ENCODE peak calls at places on chromosome 22, in six cellular contexts. H, N, O, K, L and D are unnamed samples.

GRCh38 chr22:38414009-38414395 is 41.0 kb downstream of the KCNJ4 start:
- DNase-seq in K (no peak), O (no peak), H (no peak), N (no peak), L (peak), D (no peak)

GRCh38 chr22:46632646-46633249 is 12.6 kb downstream of the GRAMD4 start:
- DNase-seq in L (peak), O (no peak), H (no peak), N (no peak), K (no peak), D (no peak)

GRCh38 chr22:31230871-31231621 is 18.9 kb downstream of the LIMK2 start:
- DNase-seq in O (peak), L (no peak), K (peak), H (peak), N (no peak), D (no peak)

GRCh38 chr22:31177420-31178162 is 17.6 kb downstream of the RNF185 start:
- DNase-seq in N (no peak), O (peak), K (peak), H (peak), L (no peak), D (no peak)

GRCh38 chr22:42162728-42163489 is 32.3 kb upstream of the CYP2D6 start:
- DNase-seq in L (no peak), K (no peak), H (no peak), O (no peak), N (no peak), D (peak)

GRCh38 chr22:46072981-46073682 is 77.2 kb upstream of the PPARA start:
- DNase-seq in N (peak), O (no peak), K (no peak), H (no peak), L (no peak), D (no peak)

GRCh38 chr22:40588726-40589125 is 47.8 kb downstream of the MRTFA start:
- DNase-seq in H (peak), O (peak), K (no peak), L (no peak), N (no peak), D (no peak)

GRCh38 chr22:46574438-46574992 is 37.1 kb upstream of the CELSR1 start:
- DNase-seq in L (no peak), H (no peak), O (no peak), N (peak), K (no peak), D (no peak)

GRCh38 chr22:37818397-37819099 is 4.6 kb upstream of the GALR3 start:
- DNase-seq in K (peak), H (peak), N (peak), L (peak), O (no peak), D (peak)

GRCh38 chr22:34623580-34623979 is 442.4 kb upstream of the ISX start:
- DNase-seq in N (no peak), H (no peak), L (no peak), O (no peak), K (no peak), D (no peak)

GRCh38 chr22:39039306-39040126 is 1.1 kb upstream of the APOBEC3F start:
- DNase-seq in K (no peak), L (no peak), H (no peak), O (no peak), N (no peak), D (no peak)

GRCh38 chr22:39214383-39215069 is 30.3 kb downstream of the PDGFB start:
- DNase-seq in O (no peak), N (no peak), K (peak), L (no peak), H (no peak), D (no peak)

GRCh38 chr22:46864314-46865051 is 102.0 kb downstream of the TBC1D22A start:
- DNase-seq in K (no peak), O (no peak), N (no peak), L (peak), H (no peak), D (no peak)

GRCh38 chr22:37457093-37457893 is 28.9 kb downstream of the MFNG start:
- DNase-seq in O (peak), L (peak), K (peak), H (peak), N (peak), D (peak)

GRCh38 chr22:43435851-43436535 is 24.2 kb downstream of the MPPED1 start:
- DNase-seq in O (no peak), H (no peak), K (no peak), N (no peak), L (peak), D (peak)

GRCh38 chr22:39423976-39424375 is 24.4 kb downstream of the TAB1 start:
- DNase-seq in H (no peak), N (no peak), L (no peak), K (no peak), O (no peak), D (no peak)

GRCh38 chr22:41758231-41758630 is 42.2 kb upstream of the CCDC134 start:
- DNase-seq in H (no peak), O (no peak), K (no peak), L (no peak), N (no peak), D (no peak)

GRCh38 chr22:47190957-47191323 is 428.5 kb downstream of the TBC1D22A start:
- DNase-seq in L (no peak), N (no peak), K (no peak), H (no peak), O (no peak), D (no peak)

GRCh38 chr22:43562843-43563242 is 151.0 kb downstream of the MPPED1 start:
- DNase-seq in H (no peak), L (no peak), O (no peak), N (no peak), K (no peak), D (no peak)

GRCh38 chr22:28952857-28953256 is 69.5 kb downstream of the ZNRF3 start:
- DNase-seq in L (no peak), O (peak), K (peak), N (no peak), H (peak), D (no peak)

GRCh38 chr22:33873186-33873585 is 47.1 kb downstream of the LARGE1 start:
- DNase-seq in O (peak), K (no peak), H (peak), L (no peak), N (peak), D (no peak)

GRCh38 chr22:24146190-24146616 is 35.1 kb upstream of the SUSD2 start:
- DNase-seq in N (peak), K (peak), L (no peak), H (peak), O (peak), D (peak)
- H3K4me3 ChIP-seq in N (no peak), K (no peak), L (no peak), H (peak), O (peak), D (peak)

DNA sequence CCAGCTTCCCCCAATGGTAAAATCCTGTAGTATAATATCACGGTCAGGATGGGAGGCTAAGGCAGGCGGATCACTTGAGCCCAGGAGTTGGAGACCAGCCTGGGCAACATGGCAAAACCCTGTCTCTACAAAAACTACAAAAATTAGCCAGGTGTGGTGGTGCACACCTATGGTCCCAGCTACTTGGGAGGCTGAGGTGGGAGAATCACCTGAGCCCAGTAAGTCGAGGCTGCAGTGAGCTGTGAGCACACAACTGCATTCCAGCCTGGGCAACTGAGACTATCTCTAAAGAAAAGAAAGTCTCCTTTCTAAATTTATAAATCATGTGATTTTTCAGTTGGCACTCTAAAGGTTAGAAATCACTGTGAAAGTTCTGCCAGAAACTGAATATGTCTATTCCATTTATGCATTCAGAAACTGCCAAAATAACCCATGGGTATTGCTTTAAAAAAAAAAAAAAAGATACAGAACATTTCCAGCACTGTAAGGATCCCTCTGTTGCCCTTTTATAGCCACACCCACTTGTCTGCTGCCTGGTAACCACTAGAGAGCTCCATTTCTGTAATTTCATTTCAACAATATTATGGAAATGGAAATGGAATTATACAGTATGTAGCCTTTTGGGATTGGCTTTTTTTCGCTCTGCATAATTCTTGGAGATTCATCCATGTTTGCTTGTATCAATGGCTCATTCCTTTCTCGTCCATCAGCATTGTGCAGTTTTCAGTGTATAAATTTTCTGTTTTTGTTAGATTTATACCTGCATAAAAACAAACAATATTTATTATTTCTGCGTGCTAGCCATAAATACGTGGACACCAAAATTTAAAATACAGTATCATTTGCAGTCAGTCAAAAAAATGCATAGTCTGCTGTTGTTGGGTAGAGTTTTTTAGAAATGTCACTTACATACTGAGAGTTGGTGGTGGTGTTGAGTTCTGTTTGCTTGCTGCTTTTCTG is 9.4 kb downstream of the CDC45 start:
- DNase-seq in L (no peak), N (no peak), O (peak), H (peak), K (no peak), D (no peak)
- TF ChIP-seq CTCF in L (peak), N (no peak), O (peak), H (peak), K (peak), D (no peak)

DNA sequence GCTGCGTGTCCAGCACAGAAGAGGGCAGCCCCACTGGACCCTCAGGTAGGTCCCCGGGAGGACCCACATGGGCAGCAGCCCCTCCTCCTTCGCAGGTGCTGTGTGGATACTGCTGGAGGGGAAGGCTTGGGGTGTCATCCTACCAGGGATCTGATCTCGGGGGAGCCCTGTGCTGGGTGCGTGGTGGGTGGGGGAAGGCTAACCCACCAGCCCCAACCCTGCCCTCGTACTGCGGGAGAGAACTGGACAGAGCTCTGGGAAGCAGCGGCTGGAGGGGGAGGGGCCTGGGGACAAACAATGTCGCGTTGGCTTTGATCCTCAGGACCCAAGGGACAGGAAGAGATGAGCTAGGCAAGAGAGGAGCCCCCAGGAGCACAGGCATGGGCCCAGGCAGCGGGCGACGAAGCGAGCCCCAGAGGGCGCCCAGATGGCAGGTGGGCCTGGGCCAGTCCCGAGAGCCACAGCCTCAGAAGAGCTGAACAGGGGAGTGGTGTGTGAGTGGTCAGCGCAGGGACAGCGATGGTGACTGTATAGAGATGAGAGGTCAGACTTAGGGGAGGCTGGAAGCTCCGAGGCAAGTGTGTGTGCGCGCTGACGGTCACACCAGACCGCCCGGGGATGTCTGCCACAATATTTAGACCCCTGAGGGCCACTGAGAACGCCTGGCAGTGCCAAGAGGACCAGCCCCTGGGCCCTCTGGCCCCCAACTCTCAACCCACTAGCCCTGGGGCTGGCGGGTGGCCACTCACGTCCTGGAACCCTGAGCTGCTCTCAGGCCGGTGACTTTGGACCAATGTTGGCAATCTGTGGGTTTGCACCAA is 1.4 kb upstream of the PIM3 start:
- DNase-seq in H (no peak), K (no peak), O (no peak), N (peak), L (peak), D (no peak)
- H3K4me3 ChIP-seq in H (peak), K (peak), O (peak), N (no peak), L (peak), D (peak)

GRCh38 chr22:22768885-22769284 is 118.7 kb upstream of the IGLL5 start:
- DNase-seq in L (no peak), N (no peak), O (no peak), H (no peak), K (no peak), D (no peak)

GRCh38 chr22:22769434-22770279 is 118.0 kb upstream of the IGLL5 start:
- DNase-seq in N (no peak), K (no peak), L (no peak), O (no peak), H (no peak), D (no peak)

GRCh38 chr22:22770881-22771280 is 116.7 kb upstream of the IGLL5 start:
- DNase-seq in K (no peak), H (no peak), N (no peak), L (no peak), O (no peak), D (no peak)

GRCh38 chr22:22771696-22772377 is 115.8 kb upstream of the IGLL5 start:
- DNase-seq in L (no peak), N (no peak), K (no peak), H (no peak), O (no peak), D (no peak)

GRCh38 chr22:22770280-22770871 is 117.2 kb upstream of the IGLL5 start:
- DNase-seq in K (peak), N (no peak), H (peak), L (peak), O (no peak), D (no peak)
- TF ChIP-seq CTCF in K (peak), N (peak), H (peak), L (peak), O (peak), D (no peak)

GRCh38 chr22:50190182-50190951 is 4.7 kb downstream of the TRABD start:
- DNase-seq in N (peak), O (peak), L (peak), H (peak), K (peak), D (peak)
- H3K4me3 ChIP-seq in N (peak), O (peak), L (peak), H (peak), K (peak), D (peak)

GRCh38 chr22:27150530-27150909 is 493.1 kb downstream of the MIAT start:
- DNase-seq in O (peak), H (peak), L (no peak), K (no peak), N (no peak), D (no peak)
- TF ChIP-seq CTCF in O (peak), H (no peak), L (no peak), K (no peak), N (no peak), D (no peak)

DNA sequence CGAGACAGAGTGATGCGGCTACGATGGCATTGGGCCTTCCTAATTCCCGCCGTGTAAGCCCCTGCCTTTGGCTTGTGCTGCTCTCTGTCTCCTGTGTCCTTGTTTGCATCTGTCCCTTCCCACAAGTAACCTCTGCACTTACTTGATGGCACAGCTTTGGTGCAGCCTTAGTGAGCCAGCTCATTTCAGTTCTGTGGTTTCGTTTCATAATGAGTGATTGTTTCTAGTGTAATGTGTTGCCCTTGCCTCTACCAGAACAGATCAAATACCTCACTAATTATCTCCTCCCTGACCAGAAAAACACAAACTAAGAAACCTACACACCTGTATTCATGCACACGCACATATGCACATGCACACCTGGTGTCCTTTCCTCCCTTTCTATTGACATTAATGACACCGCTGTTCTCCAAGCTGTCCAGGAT is 58.8 kb downstream of the GRK3 start:
- DNase-seq in H (no peak), K (no peak), N (no peak), O (no peak), L (no peak), D (no peak)
- H3K4me3 ChIP-seq in H (no peak), K (no peak), N (no peak), O (no peak), L (no peak), D (no peak)

GRCh38 chr22:20567993-20568417 is 60.6 kb downstream of the MED15 start:
- DNase-seq in N (peak), O (peak), H (peak), K (peak), L (no peak), D (no peak)
- TF ChIP-seq CTCF in N (no peak), O (peak), H (peak), K (peak), L (no peak), D (no peak)

GRCh38 chr22:36279219-36279666 is 26.3 kb downstream of the APOL1 start:
- DNase-seq in O (no peak), K (no peak), N (no peak), L (no peak), H (no peak), D (no peak)
- H3K4me3 ChIP-seq in O (no peak), K (no peak), N (no peak), L (no peak), H (no peak), D (no peak)

GRCh38 chr22:30047364-30047738 is 32.9 kb upstream of the HORMAD2 start:
- DNase-seq in O (peak), K (no peak), H (peak), N (no peak), L (no peak), D (no peak)
- TF ChIP-seq CTCF in O (no peak), K (no peak), H (no peak), N (no peak), L (no peak), D (no peak)